ENCODE peak calls at places on chromosomes 3 and 15, in seven cellular contexts. M, L, J, X, D, U and O are unnamed samples.

GRCh38 chr15:69841046-69841828 is 256.5 kb downstream of the TLE3 start:
- DNase-seq in U (no peak), X (no peak), M (no peak), D (no peak), L (no peak), J (no peak), O (no peak)

GRCh38 chr3:58383904-58384303 is 49.7 kb downstream of the PDHB start:
- DNase-seq in L (no peak), U (no peak), X (peak), M (no peak), D (peak), J (no peak), O (no peak)

GRCh38 chr15:64050281-64051092 is 4.2 kb upstream of the DAPK2 start:
- DNase-seq in L (no peak), M (no peak), D (no peak), X (no peak), U (no peak), J (no peak), O (peak)

GRCh38 chr3:60708191-60708975 is 542.9 kb downstream of the FHIT start:
- DNase-seq in U (no peak), M (no peak), J (no peak), X (peak), L (no peak), D (no peak), O (peak)

GRCh38 chr15:78347586-78348543 is 7.7 kb downstream of the CRABP1 start:
- DNase-seq in D (no peak), U (no peak), M (no peak), J (no peak), L (no peak), X (no peak), O (no peak)

GRCh38 chr3:50610992-50611463 is 546 bp downstream of the CISH start:
- DNase-seq in D (peak), U (no peak), X (no peak), L (no peak), J (peak), M (no peak), O (no peak)

GRCh38 chr3:177104299-177104992 is 92.8 kb downstream of the TBL1XR1 start:
- DNase-seq in L (no peak), D (no peak), U (no peak), M (no peak), J (no peak), X (peak), O (no peak)

GRCh38 chr3:41260063-41260450 is 60.8 kb downstream of the CTNNB1 start:
- DNase-seq in X (no peak), D (no peak), J (no peak), U (no peak), L (no peak), M (no peak), O (no peak)

GRCh38 chr3:195147649-195148121 is 123.3 kb downstream of the XXYLT1 start:
- DNase-seq in D (no peak), M (no peak), L (no peak), J (no peak), X (peak), U (no peak), O (no peak)

GRCh38 chr3:168455814-168456213 is 360.1 kb upstream of the GOLIM4 start:
- DNase-seq in M (no peak), J (no peak), U (no peak), L (no peak), X (no peak), D (no peak), O (no peak)

GRCh38 chr3:60086811-60087210 is 1037.0 kb upstream of the CFAP20DC start:
- DNase-seq in D (no peak), M (no peak), L (no peak), U (no peak), J (no peak), X (no peak), O (no peak)

GRCh38 chr15:39944711-39945110 is 10.8 kb downstream of the EIF2AK4 start:
- DNase-seq in U (no peak), M (no peak), X (peak), J (no peak), L (no peak), D (no peak), O (no peak)

GRCh38 chr15:67945951-67946700 is 106.3 kb upstream of the RNU6-1 start:
- DNase-seq in D (peak), X (peak), M (peak), J (no peak), L (no peak), U (no peak), O (no peak)

GRCh38 chr3:67349551-67350174 is 304.7 kb downstream of the SUCLG2 start:
- DNase-seq in J (no peak), U (no peak), M (no peak), D (no peak), X (no peak), L (no peak), O (no peak)

GRCh38 chr3:54257114-54257513 is 134.8 kb downstream of the CACNA2D3 start:
- DNase-seq in M (no peak), U (no peak), L (no peak), X (no peak), D (no peak), J (no peak), O (no peak)

GRCh38 chr3:148750296-148750695 is 52.6 kb downstream of the AGTR1 start:
- DNase-seq in L (no peak), D (no peak), J (no peak), X (no peak), M (no peak), U (no peak), O (no peak)

GRCh38 chr3:117618462-117618861 is 908.9 kb downstream of the TUSC7 start:
- DNase-seq in L (no peak), J (no peak), D (no peak), U (no peak), M (no peak), X (peak), O (no peak)

GRCh38 chr3:64340636-64341240 is 115.5 kb upstream of the PRICKLE2 start:
- DNase-seq in L (no peak), M (no peak), D (no peak), U (no peak), X (peak), J (no peak), O (no peak)

GRCh38 chr15:55218068-55218467 is 21.3 kb upstream of the RSL24D1 start:
- DNase-seq in L (no peak), M (no peak), U (no peak), X (no peak), D (no peak), J (no peak), O (no peak)

GRCh38 chr15:64452988-64453688 is 7.2 kb upstream of the ZNF609 start:
- DNase-seq in M (no peak), L (peak), J (peak), U (no peak), X (peak), D (peak), O (peak)

GRCh38 chr3:135989247-135989646 is 23.7 kb downstream of the PPP2R3A start:
- DNase-seq in M (no peak), J (no peak), X (no peak), D (no peak), U (no peak), L (no peak), O (no peak)

GRCh38 chr3:85670626-85671025 is 711.8 kb downstream of the CADM2 start:
- DNase-seq in U (no peak), L (no peak), J (no peak), D (no peak), X (no peak), M (no peak), O (no peak)

GRCh38 chr3:149670742-149671492 is 13.1 kb upstream of the WWTR1 start:
- DNase-seq in D (no peak), M (no peak), X (no peak), J (no peak), U (no peak), L (no peak), O (no peak)

GRCh38 chr3:69033470-69033869 is 18.7 kb downstream of the TMF1 start:
- DNase-seq in X (peak), J (no peak), M (no peak), D (no peak), U (no peak), L (no peak), O (no peak)

GRCh38 chr3:129954509-129954908 is 20.0 kb upstream of the TRH start:
- DNase-seq in U (no peak), D (no peak), X (no peak), J (no peak), M (no peak), L (no peak), O (no peak)

GRCh38 chr3:13950042-13950441 is 70.2 kb upstream of the WNT7A start:
- DNase-seq in D (no peak), J (no peak), U (no peak), X (no peak), M (no peak), L (no peak), O (peak)

GRCh38 chr15:58065445-58066041 is at the start of gene ALDH1A2:
- DNase-seq in L (no peak), M (peak), X (no peak), J (peak), D (peak), U (no peak), O (no peak)

GRCh38 chr15:85430406-85431204 is 50.2 kb downstream of the AKAP13 start:
- DNase-seq in M (no peak), X (no peak), L (no peak), D (no peak), U (no peak), J (no peak), O (no peak)

GRCh38 chr3:105715372-105715771 is 153.4 kb downstream of the CBLB start:
- DNase-seq in L (no peak), U (no peak), J (no peak), X (peak), M (no peak), D (no peak), O (no peak)